ENCODE peak calls at places on chromosome 11, in five cellular contexts. S is prostate gland, U is suprapubic skin, J is HCT116, V is endothelial cell of umbilical vein. E is an unnamed sample.
A peak's percentile ranks its signal among the peaks of the same experiment; 100 is the strongest.

GRCh38 chr11:35274909-35275807 is 136.2 kb downstream of the CD44 start:
- DNase-seq in S (peak; percentile 88), U (peak; percentile 77), J (no peak), V (no peak), E (peak; percentile 57)

GRCh38 chr11:131246589-131247164 is 123.7 kb upstream of the NTM start:
- DNase-seq in S (no peak), U (no peak), J (no peak), V (no peak), E (peak; percentile 50)

GRCh38 chr11:1695548-1696108 is 1.4 kb upstream of the KRTAP5-6 start:
- DNase-seq in S (no peak), U (no peak), J (no peak), V (no peak), E (no peak)

GRCh38 chr11:111944651-111945051 is 7.5 kb downstream of the DIXDC1 start:
- DNase-seq in S (no peak), U (no peak), J (no peak), V (peak; percentile 96), E (no peak)

GRCh38 chr11:128920651-128921050 is 22.0 kb downstream of the TP53AIP1 start:
- DNase-seq in S (no peak), U (no peak), J (no peak), V (no peak), E (no peak)

GRCh38 chr11:86132667-86133310 is 63.9 kb upstream of the PICALM start:
- DNase-seq in S (no peak), U (no peak), J (no peak), V (no peak), E (peak; percentile 36)

GRCh38 chr11:45028921-45029680 is 78.4 kb upstream of the TP53I11 start:
- DNase-seq in S (no peak), U (no peak), J (no peak), V (no peak), E (no peak)

GRCh38 chr11:35855685-35856084 is 88.2 kb upstream of the LDLRAD3 start:
- DNase-seq in S (no peak), U (no peak), J (no peak), V (no peak), E (no peak)

GRCh38 chr11:94895451-94895850 is 77.9 kb downstream of the CWC15 start:
- DNase-seq in S (no peak), U (no peak), J (no peak), V (peak; percentile 42), E (no peak)

GRCh38 chr11:67562951-67563350 is 20.7 kb upstream of the GSTP1 start:
- DNase-seq in S (no peak), U (no peak), J (no peak), V (no peak), E (no peak)

GRCh38 chr11:15590131-15590530 is 475.4 kb downstream of the INSC start:
- DNase-seq in S (no peak), U (no peak), J (no peak), V (no peak), E (no peak)

GRCh38 chr11:134346101-134346975 is 14.6 kb downstream of the GLB1L2 start:
- DNase-seq in S (no peak), U (peak; percentile 51), J (no peak), V (no peak), E (no peak)

GRCh38 chr11:94543695-94544581 is at the start of gene FUT4:
- DNase-seq in S (peak; percentile 88), U (peak; percentile 88), J (peak; percentile 82), V (peak; percentile 80), E (peak; percentile 95)

GRCh38 chr11:105720096-105720495 is 110.2 kb downstream of the GRIA4 start:
- DNase-seq in S (no peak), U (no peak), J (no peak), V (no peak), E (no peak)

GRCh38 chr11:63920870-63921417 is 4.0 kb upstream of the RCOR2 start:
- DNase-seq in S (no peak), U (no peak), J (no peak), V (no peak), E (peak; percentile 28)

GRCh38 chr11:130859896-130860295 is 56.4 kb downstream of the SNX19 start:
- DNase-seq in S (no peak), U (no peak), J (no peak), V (no peak), E (no peak)

GRCh38 chr11:82899191-82899820 is 924 bp downstream of the PRCP start:
- DNase-seq in S (no peak), U (no peak), J (no peak), V (peak; percentile 29), E (no peak)

GRCh38 chr11:133833899-133834296 is 11.4 kb downstream of the SPATA19 start:
- DNase-seq in S (no peak), U (no peak), J (no peak), V (no peak), E (no peak)

GRCh38 chr11:121892131-121892681 is 223.8 kb downstream of the BLID start:
- DNase-seq in S (no peak), U (peak; percentile 67), J (no peak), V (peak; percentile 87), E (no peak)

GRCh38 chr11:112318193-112318592 is 57.5 kb upstream of the PLET1 start:
- DNase-seq in S (no peak), U (no peak), J (peak; percentile 4), V (peak; percentile 70), E (no peak)

GRCh38 chr11:126176853-126177470 is 34.5 kb downstream of the RPUSD4 start:
- DNase-seq in S (no peak), U (no peak), J (no peak), V (no peak), E (no peak)

GRCh38 chr11:35943294-35943693 is 568 bp upstream of the LDLRAD3 start:
- DNase-seq in S (no peak), U (no peak), J (no peak), V (no peak), E (no peak)

GRCh38 chr11:116903139-116903538 is 65.7 kb upstream of the APOA1 start:
- DNase-seq in S (no peak), U (no peak), J (no peak), V (no peak), E (no peak)

GRCh38 chr11:134101292-134101691 is 32.4 kb downstream of the JAM3 start:
- DNase-seq in S (no peak), U (no peak), J (no peak), V (no peak), E (no peak)

GRCh38 chr11:68727783-68728182 is 23.5 kb downstream of the TESMIN start:
- DNase-seq in S (no peak), U (no peak), J (no peak), V (peak; percentile 14), E (no peak)
- TF ChIP-seq CTCF in S (no peak), U (no peak), J (peak; percentile 25), V (no peak), E (no peak)

GRCh38 chr11:73308003-73308962 is at the start of gene ARHGEF17:
- DNase-seq in S (peak; percentile 74), U (no peak), J (peak; percentile 34), V (peak; percentile 89), E (peak; percentile 72)
- TF ChIP-seq POLR2AphosphoS5 in S (peak; percentile 4), U (no peak), J (no peak), V (no peak), E (peak; percentile 28)

GRCh38 chr11:31106963-31107576 is 262.5 kb downstream of the DCDC1 start:
- DNase-seq in S (peak; percentile 32), U (no peak), J (peak; percentile 51), V (peak; percentile 44), E (peak; percentile 38)

GRCh38 chr11:31102875-31103274 is 266.7 kb downstream of the DCDC1 start:
- DNase-seq in S (no peak), U (no peak), J (no peak), V (no peak), E (no peak)

GRCh38 chr11:31106326-31106725 is 263.2 kb downstream of the DCDC1 start:
- DNase-seq in S (no peak), U (no peak), J (no peak), V (no peak), E (no peak)

GRCh38 chr11:31102316-31102715 is 267.2 kb downstream of the DCDC1 start:
- DNase-seq in S (no peak), U (no peak), J (no peak), V (no peak), E (no peak)
- H3K27ac ChIP-seq in S (no peak overlapping the region), U (no peak overlapping the region), J (no peak overlapping the region), V (no peak overlapping the region), E (no peak overlapping the region)

GRCh38 chr11:46522682-46523281 is 71.0 kb downstream of the AMBRA1 start:
- DNase-seq in S (no peak), U (no peak), J (no peak), V (no peak), E (no peak)
- TF ChIP-seq CTCF in S (no peak), U (no peak), J (no peak), V (no peak), E (no peak)

DNA sequence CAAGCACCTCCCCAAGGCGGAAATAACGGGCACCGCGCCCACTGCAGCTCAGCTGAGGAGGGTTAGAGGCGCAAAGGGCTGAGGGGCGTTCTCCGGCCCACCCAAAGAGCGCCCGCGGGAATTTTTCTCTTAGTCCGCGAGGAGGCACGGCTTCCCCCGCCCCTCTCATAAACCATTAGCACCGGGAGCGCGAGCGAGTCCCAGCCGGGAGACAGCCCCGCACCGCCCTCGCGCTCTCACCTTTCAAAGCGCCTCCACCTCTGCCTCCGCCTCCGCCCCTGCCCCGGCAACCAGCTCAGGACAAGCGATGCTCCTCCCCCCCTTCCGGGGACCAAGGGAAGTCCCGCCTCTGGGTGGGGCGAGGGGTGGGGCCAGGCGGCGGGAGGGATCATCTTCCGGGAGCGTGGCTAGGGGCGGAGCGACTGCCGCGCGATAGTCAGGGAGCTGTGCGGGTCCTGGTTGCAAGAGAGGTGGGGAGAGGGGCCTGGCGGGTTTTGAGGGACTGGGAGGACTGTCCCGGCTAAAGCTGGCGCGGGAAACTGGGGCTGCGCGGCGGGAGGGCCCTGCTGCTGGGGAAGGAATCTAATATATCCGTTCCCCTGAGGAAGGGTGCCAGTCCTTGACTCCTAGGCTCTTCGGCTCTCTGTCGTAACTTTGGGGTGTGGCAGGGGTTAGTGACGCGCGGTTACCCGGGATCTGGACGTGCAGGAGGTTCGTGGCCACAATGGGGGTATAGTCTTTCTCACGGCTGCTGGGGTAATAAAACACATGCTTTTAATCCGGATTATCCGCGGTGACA is at the start of the genes CCDC82 and JRKL:
- DNase-seq in S (peak; percentile 97), U (peak; percentile 98), J (peak; percentile 94), V (peak; percentile 96), E (peak; percentile 99)
- TF ChIP-seq POLR2AphosphoS5 in S (peak; percentile 97), U (peak; percentile 23), J (peak; percentile 88), V (peak; percentile 73), E (peak; percentile 93)

DNA sequence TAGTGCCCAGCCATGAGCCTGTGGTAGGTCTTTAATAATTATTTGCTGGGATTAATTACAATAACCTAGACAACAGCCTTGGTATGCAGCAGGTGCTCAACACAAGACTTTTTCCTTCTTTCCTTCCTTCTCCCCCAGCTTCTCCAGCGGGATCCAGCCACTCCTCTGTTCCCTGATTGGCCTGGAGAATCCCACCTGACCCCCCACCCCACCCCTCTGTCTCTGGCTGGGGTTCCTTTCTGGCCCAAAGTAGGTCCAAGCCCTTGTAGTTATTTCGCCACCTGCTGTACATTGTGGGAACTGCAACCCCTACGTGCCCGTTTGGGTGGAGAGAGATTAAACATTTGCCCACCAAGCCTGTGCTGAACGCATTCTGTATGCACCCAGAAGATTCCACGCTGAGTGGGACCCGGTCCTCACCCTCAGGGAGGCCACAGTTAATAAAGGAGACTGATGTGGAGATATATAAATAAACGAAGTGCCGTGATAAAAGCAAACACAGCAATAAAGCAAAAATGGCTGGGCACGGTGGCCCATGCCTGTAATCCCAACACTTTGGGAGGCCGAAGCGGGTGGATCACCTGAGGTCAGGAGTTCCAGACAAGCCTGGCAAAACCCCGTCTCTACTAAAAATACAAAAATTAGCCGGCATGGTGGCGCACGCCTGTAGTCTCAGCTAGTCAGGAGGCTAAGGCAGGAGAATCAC is 32.1 kb upstream of the DGKZ start:
- DNase-seq in S (peak; percentile 43), U (peak; percentile 84), J (peak; percentile 86), V (peak; percentile 72), E (peak; percentile 72)
- H3K27ac ChIP-seq in S (no peak overlapping the region), U (no peak overlapping the region), J (no peak overlapping the region), V (no peak overlapping the region), E (no peak overlapping the region)

GRCh38 chr11:8265681-8266241 is 2.1 kb upstream of the LMO1 start:
- DNase-seq in S (no peak), U (peak; percentile 47), J (no peak), V (no peak), E (no peak)
- TF ChIP-seq CTCF in S (no peak), U (no peak), J (no peak), V (peak; percentile 9), E (no peak)

E was measured in transverse colon.